ENCODE peak calls at places on chromosomes 6 and 20, in ten cellular contexts. C is uterus, G is HCT116, F is fibroblast of mammary gland, E is GM23338, T is MCF 10A, B is heart left ventricle, Z is colonic mucosa, Q is WTC11, N is IMR-90. O is an unnamed sample.

GRCh38 chr20:137668-138131 is 4.7 kb upstream of the DEFB126 start:
- DNase-seq in C (no peak), G (peak), F (peak), E (peak), T (no peak), B (no peak), Z (no peak), Q (peak), N (no peak), O (no peak)

GRCh38 chr6:39189915-39190544 is 39.2 kb downstream of the KCNK5 start:
- DNase-seq in C (no peak), G (no peak), F (no peak), E (peak), T (peak), B (no peak), Z (peak), Q (peak), N (peak), O (no peak)

GRCh38 chr6:7617954-7618764 is 28.2 kb downstream of the SNRNP48 start:
- DNase-seq in C (no peak), G (no peak), F (peak), E (no peak), T (peak), B (no peak), Z (no peak), Q (no peak), N (peak), O (peak)

GRCh38 chr20:43457640-43458421 is at the start of gene SRSF6:
- DNase-seq in C (peak), G (peak), F (peak), E (peak), T (peak), B (peak), Z (peak), Q (peak), N (peak), O (peak)

GRCh38 chr20:53654932-53655674 is 61.5 kb upstream of the ZNF217 start:
- DNase-seq in C (no peak), G (no peak), F (no peak), E (no peak), T (no peak), B (no peak), Z (peak), Q (no peak), N (no peak), O (no peak)

GRCh38 chr6:43246301-43247114 is 3.2 kb downstream of the TTBK1 start:
- DNase-seq in C (peak), G (peak), F (no peak), E (peak), T (no peak), B (peak), Z (peak), Q (peak), N (no peak), O (no peak)

GRCh38 chr6:35786810-35787209 is 6.0 kb downstream of the CLPSL1 start:
- DNase-seq in C (no peak), G (no peak), F (no peak), E (no peak), T (no peak), B (no peak), Z (no peak), Q (no peak), N (no peak), O (no peak)

GRCh38 chr20:11432407-11432806 is 485.3 kb upstream of the BTBD3 start:
- DNase-seq in C (no peak), G (no peak), F (peak), E (no peak), T (peak), B (no peak), Z (no peak), Q (no peak), N (peak), O (no peak)

GRCh38 chr6:13488015-13488895 is 855 bp upstream of the GFOD1 start:
- DNase-seq in C (peak), G (no peak), F (peak), E (peak), T (no peak), B (peak), Z (peak), Q (peak), N (peak), O (peak)

DNA sequence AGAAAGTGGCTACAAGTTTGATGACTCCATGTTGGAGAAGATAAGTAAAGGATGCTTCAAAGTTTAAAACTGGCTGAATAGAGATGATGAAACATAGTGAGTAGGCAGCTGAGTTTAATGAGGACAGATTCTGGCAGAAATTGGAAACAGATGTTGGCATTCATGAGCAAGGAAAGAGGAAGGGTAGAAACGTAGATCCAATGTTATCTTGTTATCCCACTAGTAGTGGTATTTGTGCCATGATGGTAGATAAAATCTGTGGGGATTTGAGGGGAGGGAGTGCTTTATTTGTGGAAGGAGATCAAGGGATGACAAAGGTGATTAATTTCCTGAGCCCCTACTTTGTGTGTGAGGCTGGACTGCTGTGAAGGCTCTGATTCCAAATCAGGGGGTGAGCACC is 69.5 kb downstream of the MRAP2 start:
- DNase-seq in C (no peak), G (no peak), F (peak), E (no peak), T (no peak), B (no peak), Z (no peak), Q (no peak), N (peak), O (no peak)
- TF ChIP-seq CTCF in C (no peak), G (no peak), F (no peak), E (no peak), T (no peak), B (no peak), Z (no peak), Q (no peak), N (no peak), O (no peak)

GRCh38 chr6:14762077-14762476 is 483.8 kb upstream of the JARID2 start:
- DNase-seq in C (no peak), G (no peak), F (no peak), E (no peak), T (no peak), B (no peak), Z (peak), Q (no peak), N (no peak), O (no peak)

GRCh38 chr6:14763139-14763538 is 482.7 kb upstream of the JARID2 start:
- DNase-seq in C (no peak), G (no peak), F (peak), E (no peak), T (peak), B (no peak), Z (no peak), Q (no peak), N (peak), O (no peak)

GRCh38 chr6:14765753-14766152 is 480.1 kb upstream of the JARID2 start:
- DNase-seq in C (no peak), G (no peak), F (no peak), E (no peak), T (no peak), B (no peak), Z (no peak), Q (no peak), N (no peak), O (no peak)

GRCh38 chr6:14765106-14765505 is 480.8 kb upstream of the JARID2 start:
- DNase-seq in C (no peak), G (no peak), F (peak), E (no peak), T (peak), B (no peak), Z (no peak), Q (no peak), N (peak), O (no peak)

GRCh38 chr6:14763616-14764015 is 482.3 kb upstream of the JARID2 start:
- DNase-seq in C (no peak), G (no peak), F (no peak), E (no peak), T (no peak), B (no peak), Z (no peak), Q (no peak), N (no peak), O (no peak)
- TF ChIP-seq CTCF in C (no peak), G (no peak), F (no peak), E (no peak), T (no peak), B (no peak), Z (no peak), Q (no peak), N (no peak), O (no peak)

GRCh38 chr6:26195924-26196845 is 109.0 kb downstream of the HFE start:
- DNase-seq in C (no peak), G (no peak), F (no peak), E (no peak), T (peak), B (no peak), Z (peak), Q (no peak), N (peak), O (no peak)

GRCh38 chr6:26195376-26195923 is 108.2 kb downstream of the HFE start:
- DNase-seq in C (peak), G (peak), F (peak), E (peak), T (peak), B (peak), Z (peak), Q (no peak), N (peak), O (peak)

GRCh38 chr6:26198626-26199056 is 111.4 kb downstream of the HFE start:
- DNase-seq in C (no peak), G (peak), F (no peak), E (no peak), T (peak), B (no peak), Z (no peak), Q (no peak), N (peak), O (no peak)

GRCh38 chr6:26197736-26198625 is 110.8 kb downstream of the HFE start:
- DNase-seq in C (no peak), G (peak), F (peak), E (peak), T (peak), B (no peak), Z (peak), Q (no peak), N (peak), O (peak)

GRCh38 chr6:26196846-26197683 is 109.8 kb downstream of the HFE start:
- DNase-seq in C (peak), G (peak), F (peak), E (peak), T (peak), B (peak), Z (peak), Q (peak), N (peak), O (peak)
- TF ChIP-seq CTCF in C (no peak), G (no peak), F (no peak), E (no peak), T (no peak), B (no peak), Z (no peak), Q (no peak), N (no peak), O (peak)

GRCh38 chr6:33095681-33096080 is 19.9 kb downstream of the HLA-DPB1 start:
- DNase-seq in C (no peak), G (no peak), F (peak), E (no peak), T (no peak), B (no peak), Z (no peak), Q (no peak), N (peak), O (no peak)
- TF ChIP-seq CTCF in C (no peak), G (no peak), F (no peak), E (no peak), T (no peak), B (no peak), Z (no peak), Q (no peak), N (no peak), O (no peak)

GRCh38 chr6:72579865-72580264 is 42.0 kb upstream of the KCNQ5 start:
- DNase-seq in C (no peak), G (no peak), F (peak), E (no peak), T (no peak), B (no peak), Z (no peak), Q (no peak), N (no peak), O (no peak)

DNA sequence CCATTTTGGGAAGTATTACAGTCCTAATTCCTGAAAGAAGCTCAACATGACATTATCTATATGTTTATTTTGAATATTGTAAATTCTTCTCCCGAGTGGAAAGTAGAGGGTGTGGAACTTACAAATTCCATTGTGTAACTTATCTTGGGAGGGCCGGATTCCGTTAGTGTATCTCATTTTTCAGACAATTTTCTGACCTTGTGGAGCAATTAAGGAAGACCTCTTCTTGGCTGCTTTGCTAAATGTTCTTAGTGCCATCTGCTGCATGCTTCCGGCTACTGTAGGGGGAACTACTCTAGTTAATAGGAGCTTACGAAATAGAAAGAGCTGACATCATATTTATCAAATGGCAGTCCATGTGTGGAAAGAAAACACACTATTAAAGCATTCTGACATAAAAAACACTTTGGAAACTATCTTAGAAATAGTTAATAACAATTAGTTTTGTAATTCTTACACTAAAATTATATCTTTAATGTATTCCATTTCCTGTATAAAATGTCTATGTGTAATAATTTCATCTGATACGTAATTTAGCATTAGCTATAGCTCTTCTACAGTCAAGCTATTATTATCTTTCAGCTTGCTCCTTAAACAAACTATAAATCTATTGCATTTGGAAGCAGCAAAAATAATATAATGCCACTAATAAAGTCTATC is 41.5 kb upstream of the KCNQ5 start:
- DNase-seq in C (no peak), G (peak), F (peak), E (peak), T (peak), B (no peak), Z (no peak), Q (peak), N (peak), O (no peak)
- TF ChIP-seq CTCF in C (no peak), G (peak), F (peak), E (peak), T (peak), B (no peak), Z (no peak), Q (peak), N (peak), O (no peak)